ENCODE peak calls at places on chromosomes 6 and 20, in five cellular contexts. T is transverse colon, S is tibial artery, F is kidney epithelial cell, O is A673. W is an unnamed sample.

GRCh38 chr6:165728196-165728595 is 65.2 kb upstream of the PDE10A start:
- DNase-seq in T (no peak), S (no peak), F (no peak), O (no peak), W (no peak)

GRCh38 chr6:145756170-145756662 is 20.9 kb upstream of the EPM2A start:
- DNase-seq in T (no peak), S (peak; percentile 70), F (no peak), O (peak; percentile 96), W (peak; percentile 88)

GRCh38 chr20:17570347-17571152 is 675 bp downstream of the DSTN start:
- DNase-seq in T (peak; percentile 75), S (peak; percentile 80), F (no peak), O (peak; percentile 70), W (no peak)

GRCh38 chr6:43923376-43924221 is 153.6 kb downstream of the VEGFA start:
- DNase-seq in T (no peak), S (peak; percentile 57), F (no peak), O (no peak), W (no peak)

GRCh38 chr6:46848684-46849360 is 55.6 kb downstream of the MEP1A start:
- DNase-seq in T (peak; percentile 93), S (peak; percentile 86), F (peak; percentile 32), O (peak; percentile 81), W (peak; percentile 0)

GRCh38 chr6:32086661-32087573 is 22.2 kb downstream of the TNXB start:
- DNase-seq in T (no peak), S (no peak), F (peak; percentile 77), O (peak; percentile 29), W (peak; percentile 52)

GRCh38 chr20:31894980-31895675 is 24.7 kb downstream of the TTLL9 start:
- DNase-seq in T (peak; percentile 45), S (peak; percentile 83), F (no peak), O (peak; percentile 78), W (peak; percentile 5)

GRCh38 chr20:34011275-34011674 is 17.6 kb downstream of the RALY start:
- DNase-seq in T (no peak), S (no peak), F (no peak), O (no peak), W (no peak)

GRCh38 chr20:57133926-57134650 is 132.4 kb downstream of the BMP7 start:
- DNase-seq in T (no peak), S (peak; percentile 12), F (no peak), O (peak; percentile 52), W (no peak)

GRCh38 chr6:42217523-42218367 is at the start of gene MRPS10:
- DNase-seq in T (peak; percentile 93), S (peak; percentile 95), F (peak; percentile 80), O (peak; percentile 97), W (peak; percentile 57)

GRCh38 chr6:31952140-31952805 is 6.4 kb downstream of the CFB start:
- DNase-seq in T (peak; percentile 61), S (no peak), F (no peak), O (peak; percentile 40), W (no peak)

GRCh38 chr6:43628392-43629103 is 516 bp downstream of the GTPBP2 start:
- DNase-seq in T (peak; percentile 62), S (peak; percentile 80), F (no peak), O (peak; percentile 72), W (no peak)

GRCh38 chr20:45358282-45359068 is 4.5 kb upstream of the SYS1 start:
- DNase-seq in T (peak; percentile 73), S (peak; percentile 97), F (no peak), O (no peak), W (peak; percentile 72)

GRCh38 chr20:16475225-16475624 is 98.0 kb downstream of the KIF16B start:
- DNase-seq in T (no peak), S (no peak), F (no peak), O (no peak), W (no peak)

GRCh38 chr20:48767269-48767960 is 60.4 kb downstream of the PREX1 start:
- DNase-seq in T (no peak), S (no peak), F (no peak), O (no peak), W (no peak)

GRCh38 chr20:42788707-42789106 is 401.0 kb downstream of the PTPRT start:
- DNase-seq in T (no peak), S (no peak), F (no peak), O (no peak), W (no peak)

GRCh38 chr20:9903048-9903651 is 64.3 kb upstream of the PAK5 start:
- DNase-seq in T (no peak), S (no peak), F (no peak), O (peak; percentile 4), W (no peak)
- TF ChIP-seq CTCF in T (no peak), S (no peak), F (peak; percentile 59), O (peak; percentile 58), W (peak; percentile 34)

GRCh38 chr6:10406556-10406955 is 8.3 kb downstream of the TFAP2A start:
- DNase-seq in T (no peak), S (no peak), F (no peak), O (no peak), W (no peak)

GRCh38 chr6:10407674-10408054 is 7.2 kb downstream of the TFAP2A start:
- DNase-seq in T (no peak), S (no peak), F (no peak), O (no peak), W (no peak)

GRCh38 chr6:10404799-10405524 is 9.9 kb downstream of the TFAP2A start:
- DNase-seq in T (no peak), S (no peak), F (no peak), O (no peak), W (no peak)

GRCh38 chr6:10409160-10409765 is 5.6 kb downstream of the TFAP2A start:
- DNase-seq in T (no peak), S (no peak), F (no peak), O (no peak), W (no peak)

GRCh38 chr6:10407018-10407673 is 7.7 kb downstream of the TFAP2A start:
- DNase-seq in T (no peak), S (no peak), F (no peak), O (no peak), W (no peak)
- H3K27me3 ChIP-seq in T (peaks cover 89% of the 10 kb centered on the region), S (peaks cover 52% of the 10 kb centered on the region), F (peaks cover 25% of the 10 kb centered on the region), O (no peaks in the 10 kb centered on the region), W (no peaks in the 10 kb centered on the region)

GRCh38 chr6:30259140-30260035 is 46.2 kb upstream of the TRIM26 start:
- DNase-seq in T (peak; percentile 70), S (peak; percentile 85), F (peak; percentile 42), O (peak; percentile 81), W (peak; percentile 37)
- TF ChIP-seq CTCF in T (no peak), S (peak; percentile 18), F (peak; percentile 36), O (peak; percentile 41), W (peak; percentile 57)

GRCh38 chr6:12048609-12049008 is 36.5 kb downstream of the HIVEP1 start:
- DNase-seq in T (no peak), S (no peak), F (no peak), O (no peak), W (no peak)
- H3K27me3 ChIP-seq in T (no peaks in the 10 kb centered on the region), S (no peaks in the 10 kb centered on the region), F (no peaks in the 10 kb centered on the region), O (no peaks in the 10 kb centered on the region), W (no peaks in the 10 kb centered on the region)

W was measured in BJ.